ENCODE peak calls at places on chromosomes 16 and 17, in eight cellular contexts. B, U, K, N, L, Y, T and I are unnamed samples.

GRCh38 chr16:14284930-14285541 is 213.9 kb downstream of the MRTFB start:
- DNase-seq in B (peak; percentile 71), U (peak; percentile 78), K (peak; percentile 46), N (no peak), L (peak; percentile 64), Y (no peak), T (peak; percentile 59), I (peak; percentile 23)

GRCh38 chr17:30378191-30378796 is 433 bp upstream of the CPD start:
- DNase-seq in B (peak; percentile 24), U (peak; percentile 26), K (peak; percentile 78), N (no peak), L (no peak), Y (peak; percentile 44), T (no peak), I (no peak)

GRCh38 chr16:19119564-19119963 is 5.8 kb downstream of the ITPRIPL2 start:
- DNase-seq in B (no peak), U (no peak), K (no peak), N (peak; percentile 81), L (peak; percentile 80), Y (no peak), T (peak; percentile 87), I (peak; percentile 85)

GRCh38 chr16:12231666-12232065 is 255.1 kb downstream of the SNX29 start:
- DNase-seq in B (no peak), U (no peak), K (no peak), N (peak; percentile 37), L (peak; percentile 51), Y (no peak), T (peak; percentile 46), I (no peak)

GRCh38 chr16:53435066-53435688 is 906 bp downstream of the RBL2 start:
- DNase-seq in B (peak; percentile 86), U (peak; percentile 59), K (peak; percentile 52), N (peak; percentile 83), L (peak; percentile 75), Y (peak; percentile 56), T (peak; percentile 82), I (peak; percentile 58)

GRCh38 chr16:77288222-77288621 is 89.0 kb downstream of the SYCE1L start:
- DNase-seq in B (no peak), U (no peak), K (no peak), N (peak; percentile 83), L (peak; percentile 62), Y (no peak), T (peak; percentile 96), I (peak; percentile 56)

GRCh38 chr17:7801582-7801981 is 32.4 kb upstream of the KDM6B start:
- DNase-seq in B (no peak), U (no peak), K (no peak), N (no peak), L (no peak), Y (no peak), T (no peak), I (no peak)

GRCh38 chr17:7747586-7747985 is 30.0 kb downstream of the DNAH2 start:
- DNase-seq in B (no peak), U (no peak), K (no peak), N (no peak), L (peak; percentile 15), Y (no peak), T (no peak), I (peak; percentile 18)

GRCh38 chr17:59851431-59852375 is 41.0 kb downstream of the TUBD1 start:
- DNase-seq in B (no peak), U (no peak), K (no peak), N (peak; percentile 52), L (peak; percentile 86), Y (no peak), T (no peak), I (peak; percentile 67)

GRCh38 chr16:56038564-56039098 is 152.7 kb upstream of the GNAO1 start:
- DNase-seq in B (no peak), U (no peak), K (no peak), N (no peak), L (no peak), Y (no peak), T (no peak), I (no peak)

GRCh38 chr17:82750241-82750905 is 1.5 kb upstream of the TBCD start:
- DNase-seq in B (no peak), U (no peak), K (no peak), N (no peak), L (no peak), Y (no peak), T (no peak), I (no peak)

GRCh38 chr17:77392376-77393273 is 251.9 kb downstream of the SEC14L1 start:
- DNase-seq in B (peak; percentile 61), U (no peak), K (no peak), N (no peak), L (peak; percentile 45), Y (no peak), T (no peak), I (no peak)

GRCh38 chr17:4538236-4539002 is 16.8 kb downstream of the MYBBP1A start:
- DNase-seq in B (no peak), U (no peak), K (no peak), N (no peak), L (no peak), Y (no peak), T (no peak), I (no peak)

GRCh38 chr17:21530311-21530710 is 154.2 kb downstream of the KCNJ12 start:
- DNase-seq in B (no peak), U (no peak), K (no peak), N (no peak), L (no peak), Y (no peak), T (no peak), I (no peak)

GRCh38 chr17:55577011-55577586 is 65.8 kb upstream of the SMIM36 start:
- DNase-seq in B (no peak), U (no peak), K (no peak), N (peak; percentile 84), L (peak; percentile 64), Y (peak; percentile 5), T (no peak), I (peak; percentile 77)

GRCh38 chr17:81601525-81602120 is 35.3 kb downstream of the NPLOC4 start:
- DNase-seq in B (peak; percentile 71), U (peak; percentile 39), K (peak; percentile 40), N (peak; percentile 36), L (peak; percentile 70), Y (peak; percentile 15), T (peak; percentile 62), I (peak; percentile 47)

GRCh38 chr16:22321340-22322001 is 24.3 kb downstream of the POLR3E start:
- DNase-seq in B (peak; percentile 77), U (peak; percentile 33), K (peak; percentile 26), N (peak; percentile 55), L (peak; percentile 58), Y (peak; percentile 64), T (peak; percentile 66), I (peak; percentile 26)

GRCh38 chr16:80804061-80804450 is 342 bp downstream of the CDYL2 start:
- DNase-seq in B (peak; percentile 52), U (no peak), K (no peak), N (peak; percentile 31), L (peak; percentile 65), Y (peak; percentile 40), T (no peak), I (peak; percentile 39)

GRCh38 chr17:70144260-70144846 is 25.0 kb upstream of the KCNJ2 start:
- DNase-seq in B (peak; percentile 30), U (no peak), K (peak; percentile 2), N (peak; percentile 16), L (no peak), Y (no peak), T (peak; percentile 46), I (no peak)

GRCh38 chr16:54504372-54504771 is 217.8 kb upstream of the IRX3 start:
- DNase-seq in B (peak; percentile 36), U (peak; percentile 60), K (peak; percentile 25), N (no peak), L (no peak), Y (no peak), T (no peak), I (no peak)

GRCh38 chr17:64969046-64969501 is 49.8 kb upstream of the LRRC37A3 start:
- DNase-seq in B (no peak), U (no peak), K (no peak), N (no peak), L (no peak), Y (no peak), T (no peak), I (no peak)

GRCh38 chr16:71807905-71808592 is 585 bp downstream of the AP1G1 start:
- DNase-seq in B (no peak), U (no peak), K (no peak), N (peak; percentile 54), L (peak; percentile 13), Y (peak; percentile 31), T (peak; percentile 40), I (no peak)

GRCh38 chr17:2837147-2837561 is 40.9 kb downstream of the RAP1GAP2 start:
- DNase-seq in B (no peak), U (no peak), K (no peak), N (no peak), L (no peak), Y (peak; percentile 30), T (no peak), I (no peak)

GRCh38 chr16:12575288-12575687 is 228.4 kb downstream of the CPPED1 start:
- DNase-seq in B (no peak), U (peak; percentile 57), K (no peak), N (no peak), L (no peak), Y (no peak), T (no peak), I (no peak)

GRCh38 chr17:43338886-43339516 is 59.8 kb upstream of the ARL4D start:
- DNase-seq in B (peak; percentile 68), U (peak; percentile 45), K (peak; percentile 43), N (peak; percentile 23), L (peak; percentile 38), Y (peak; percentile 49), T (peak; percentile 46), I (no peak)

GRCh38 chr17:57544381-57544780 is 200.7 kb downstream of the CCDC182 start:
- DNase-seq in B (no peak), U (peak; percentile 51), K (no peak), N (no peak), L (no peak), Y (no peak), T (no peak), I (no peak)

GRCh38 chr16:81997738-81998137 is 13.5 kb downstream of the SDR42E1 start:
- DNase-seq in B (no peak), U (no peak), K (no peak), N (peak; percentile 69), L (peak; percentile 68), Y (no peak), T (peak; percentile 90), I (peak; percentile 67)

GRCh38 chr17:17739388-17740066 is 58.3 kb downstream of the RAI1 start:
- DNase-seq in B (no peak), U (no peak), K (no peak), N (peak; percentile 42), L (peak; percentile 71), Y (no peak), T (peak; percentile 34), I (no peak)

GRCh38 chr17:4718276-4718675 is 7.8 kb downstream of the ARRB2 start:
- DNase-seq in B (no peak), U (no peak), K (no peak), N (no peak), L (no peak), Y (no peak), T (no peak), I (no peak)

GRCh38 chr16:21650517-21650916 is 1.9 kb downstream of the IGSF6 start:
- DNase-seq in B (no peak), U (no peak), K (no peak), N (no peak), L (no peak), Y (no peak), T (peak; percentile 37), I (no peak)

GRCh38 chr17:80427366-80428282 is 12.7 kb downstream of the ENDOV start:
- DNase-seq in B (no peak), U (no peak), K (no peak), N (no peak), L (no peak), Y (no peak), T (no peak), I (no peak)

GRCh38 chr17:8122923-8123694 is 797 bp downstream of the HES7 start:
- DNase-seq in B (peak; percentile 38), U (no peak), K (no peak), N (peak; percentile 42), L (no peak), Y (no peak), T (no peak), I (no peak)

GRCh38 chr16:11133344-11133921 is 122.6 kb downstream of the SOCS1 start:
- DNase-seq in B (peak; percentile 86), U (no peak), K (no peak), N (peak; percentile 91), L (peak; percentile 94), Y (no peak), T (peak; percentile 93), I (peak; percentile 80)